ENCODE peak calls at places on chromosome 11, in ten cellular contexts. I, G, A, R, F, T, E, L, U and P are unnamed samples.

GRCh38 chr11:128901655-128902514 is 10.7 kb downstream of the KCNJ5 start:
- DNase-seq in I (no peak), G (no peak), F (no peak), T (no peak), A (no peak), R (no peak), U (no peak), L (peak; percentile 65), E (no peak), P (no peak)

GRCh38 chr11:126468102-126468521 is 112.6 kb downstream of the ST3GAL4 start:
- DNase-seq in R (peak; percentile 29), E (no peak), L (no peak), A (no peak), I (no peak), U (no peak), T (no peak), F (no peak), G (no peak), P (no peak)

GRCh38 chr11:112019066-112019465 is 6.1 kb upstream of the DLAT start:
- DNase-seq in G (no peak), R (no peak), U (no peak), L (no peak), A (no peak), F (no peak), T (no peak), I (no peak), E (no peak), P (no peak)

GRCh38 chr11:2413735-2414579 is 13.4 kb downstream of the TSSC4 start:
- DNase-seq in I (no peak), R (no peak), L (peak; percentile 44), E (no peak), F (no peak), G (no peak), A (no peak), T (no peak), U (no peak), P (no peak)

GRCh38 chr11:18310800-18311340 is 11.1 kb downstream of the HPS5 start:
- DNase-seq in A (no peak), T (no peak), G (no peak), R (peak; percentile 76), L (no peak), E (no peak), F (no peak), U (no peak), I (no peak), P (no peak)

GRCh38 chr11:13209379-13209778 is 68.2 kb upstream of the BMAL1 start:
- DNase-seq in G (no peak), T (no peak), U (no peak), L (no peak), I (no peak), A (no peak), F (no peak), E (no peak), R (no peak), P (no peak)

GRCh38 chr11:12414641-12415040 is 37.3 kb downstream of the PARVA start:
- DNase-seq in U (no peak), F (no peak), G (no peak), I (no peak), E (no peak), R (no peak), L (no peak), A (no peak), T (no peak), P (no peak)

GRCh38 chr11:13009476-13009920 is 382 bp downstream of the RASSF10 start:
- DNase-seq in L (no peak), E (no peak), G (no peak), R (peak; percentile 25), A (no peak), U (no peak), I (no peak), T (no peak), F (no peak), P (no peak)

DNA sequence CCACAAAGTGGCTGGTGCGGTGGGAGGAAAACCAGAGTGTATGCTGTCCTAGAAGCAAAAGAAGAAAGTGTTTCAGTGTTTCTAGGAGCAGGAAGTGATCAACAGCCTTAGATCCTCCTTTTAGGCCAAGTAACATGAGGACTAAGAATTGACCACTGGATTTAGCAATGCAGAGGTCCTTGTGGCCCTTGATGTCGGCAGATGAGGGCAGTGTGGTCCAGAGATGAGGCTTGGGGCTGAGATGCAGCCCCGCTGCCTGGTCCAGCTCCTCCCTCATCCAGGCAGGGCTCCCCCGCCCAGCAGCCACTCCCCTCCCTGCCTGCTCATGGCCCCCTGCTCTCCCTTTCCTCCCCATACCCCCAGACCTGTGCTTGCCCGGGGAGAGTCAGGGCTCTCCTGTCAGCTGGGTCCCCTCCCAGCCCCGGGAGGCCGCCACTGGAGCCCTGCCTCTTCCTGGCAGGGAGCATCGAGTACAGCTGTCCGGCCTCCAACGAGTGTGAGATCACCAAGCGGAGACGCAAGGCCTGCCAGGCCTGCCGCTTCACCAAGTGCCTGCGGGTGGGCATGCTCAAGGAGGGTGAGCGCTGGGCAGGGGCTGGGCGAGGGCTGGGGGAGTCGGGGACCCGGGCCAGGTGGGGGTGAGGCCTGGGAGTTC is 3.7 kb downstream of the TRMT112 start:
- DNase-seq in G (peak; percentile 77), F (no peak), I (peak; percentile 80), R (no peak), T (no peak), L (no peak), U (no peak), E (no peak), A (peak; percentile 48), P (no peak)
- H3K4me3 ChIP-seq in G (peak overlapping the region; percentile 62), F (no peak overlapping the region), I (peak overlapping the region; percentile 1), R (no peak overlapping the region), T (no peak overlapping the region), L (no peak overlapping the region), U (no peak overlapping the region), E (no peak overlapping the region), A (no peak overlapping the region), P (no peak overlapping the region)

GRCh38 chr11:65482306-65482850 is 16.5 kb upstream of the MALAT1 start:
- DNase-seq in I (no peak), G (no peak), U (no peak), T (no peak), A (no peak), F (no peak), L (no peak), E (no peak), R (peak; percentile 34), P (no peak)

GRCh38 chr11:65476632-65477270 is 22.1 kb upstream of the MALAT1 start:
- DNase-seq in L (no peak), E (no peak), I (no peak), G (peak; percentile 69), T (no peak), F (peak; percentile 64), A (peak; percentile 49), R (peak; percentile 38), U (no peak), P (no peak)

GRCh38 chr11:65479184-65480145 is 19.4 kb upstream of the MALAT1 start:
- DNase-seq in F (peak; percentile 77), A (peak; percentile 93), I (no peak), G (peak; percentile 99), E (no peak), T (no peak), L (peak; percentile 83), R (peak; percentile 84), U (no peak), P (peak; percentile 81)

GRCh38 chr11:65477271-65478029 is 21.4 kb upstream of the MALAT1 start:
- DNase-seq in E (no peak), I (peak; percentile 98), U (peak; percentile 97), R (peak; percentile 96), G (peak; percentile 92), F (peak; percentile 97), A (peak; percentile 89), L (peak; percentile 96), T (peak; percentile 97), P (no peak)

DNA sequence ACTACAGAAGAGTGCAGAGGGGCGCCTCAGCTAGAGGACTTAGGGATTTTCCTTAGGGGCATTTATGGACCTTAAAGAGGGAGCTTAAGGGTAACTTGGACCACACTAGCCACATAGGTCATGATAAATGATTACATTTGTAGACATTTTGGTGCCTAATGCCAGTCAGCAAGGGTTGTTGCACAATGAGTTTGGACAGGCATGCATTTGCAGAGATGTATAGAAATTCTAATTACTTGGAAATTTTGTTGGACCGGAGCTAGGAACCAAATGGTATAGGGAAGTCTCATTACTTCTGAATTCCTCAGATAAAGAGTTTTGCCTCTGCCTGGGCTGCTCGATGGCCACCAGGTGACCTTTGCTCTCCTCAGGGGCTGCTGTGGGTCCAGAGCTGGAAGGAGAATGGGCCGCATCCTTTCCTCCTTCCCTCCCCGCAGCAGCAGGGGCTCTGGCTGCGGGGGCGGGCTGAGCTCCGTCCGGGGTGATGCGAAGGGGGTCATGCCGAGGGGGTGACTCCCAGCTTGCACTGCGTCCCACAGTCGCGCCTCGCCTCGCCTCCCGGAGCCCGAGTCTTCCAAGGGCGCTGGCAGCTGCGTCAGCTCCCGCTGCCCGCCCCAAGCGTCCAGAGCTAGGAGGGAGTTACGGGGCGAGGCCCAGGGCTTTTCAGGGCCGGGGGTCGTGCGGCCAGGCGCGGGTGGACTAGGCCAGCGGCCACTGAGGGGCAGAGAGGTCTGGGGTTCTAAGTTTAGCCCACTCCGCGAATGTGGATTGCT is 20.2 kb upstream of the MALAT1 start:
- DNase-seq in G (peak; percentile 70), R (peak; percentile 61), U (no peak), T (peak; percentile 65), I (no peak), E (no peak), F (peak; percentile 54), L (no peak), A (peak; percentile 53), P (no peak)
- TF ChIP-seq CTCF in G (no peak), R (no peak), U (no peak), T (no peak), I (no peak), E (no peak), F (no peak), L (no peak), A (no peak), P (no peak)

GRCh38 chr11:96567667-96568066 is 177.9 kb downstream of the JRKL start:
- DNase-seq in U (no peak), F (no peak), T (no peak), A (no peak), E (no peak), I (no peak), R (no peak), L (peak; percentile 32), G (no peak), P (no peak)

GRCh38 chr11:96567193-96567592 is 177.4 kb downstream of the JRKL start:
- DNase-seq in R (peak; percentile 36), E (no peak), L (peak; percentile 47), T (no peak), A (peak; percentile 17), F (no peak), I (no peak), U (no peak), G (peak; percentile 10), P (no peak)
- H3K4me3 ChIP-seq in R (no peak overlapping the region), E (no peak overlapping the region), L (peak overlapping the region; percentile 6), T (no peak overlapping the region), A (peak overlapping the region; percentile 44), F (peak overlapping the region; percentile 1), I (no peak overlapping the region), U (no peak overlapping the region), G (peak overlapping the region; percentile 32), P (no peak overlapping the region)

GRCh38 chr11:38278457-38279141 is 1680.6 kb upstream of the RAG2 start:
- DNase-seq in E (no peak), G (no peak), A (no peak), L (no peak), R (no peak), F (no peak), I (no peak), T (no peak), U (no peak), P (no peak)

DNA sequence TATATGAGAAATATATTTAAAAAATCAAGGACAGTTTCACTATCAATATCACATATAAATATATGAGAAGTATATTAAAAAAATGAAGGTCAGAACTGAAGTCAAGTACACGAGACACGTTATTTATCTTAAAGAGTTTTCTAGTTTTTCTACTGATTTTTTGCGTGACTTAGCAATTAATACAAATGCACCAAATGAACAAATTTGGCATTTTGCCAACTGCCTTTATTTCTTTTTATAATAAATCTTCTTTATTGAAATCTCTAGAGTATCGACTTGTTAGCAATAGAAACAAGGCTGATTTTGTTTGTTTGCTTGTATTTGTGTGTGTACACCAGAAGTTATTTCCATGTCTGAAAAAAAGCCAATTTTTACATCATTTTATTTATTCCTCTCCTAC is 1684.7 kb upstream of the RAG2 start:
- DNase-seq in R (no peak), A (no peak), T (no peak), E (no peak), U (no peak), I (no peak), G (no peak), F (no peak), L (no peak), P (no peak)
- TF ChIP-seq CTCF in R (no peak), A (no peak), T (no peak), E (no peak), U (no peak), I (no peak), G (no peak), F (no peak), L (no peak), P (no peak)